ENCODE peak calls at places on chromosomes 6 and 20, in six cellular contexts. One of them, this sample, is unnamed.

GRCh38 chr20:48794360-48794759 is 33.4 kb downstream of the PREX1 start:
- DNase-seq in stimulated activated CD4-positive, alpha-beta T cell treated with anti-CD3 and anti-CD28 coated beads, Interleukin-1b, Interleukin-23, amount 100 ng/mL, for 24 hours: no peak
- DNase-seq in DMS79: no peak
- DNase-seq in NCI-H1092 treated with DMSO at 0.1 percent for 48 hours: no peak
- DNase-seq in mesothelial cell of epicardium: no peak
- DNase-seq in PC-3: no peak
- DNase-seq in this sample: no peak

GRCh38 chr6:54847799-54848597 is 1.4 kb downstream of the FAM83B start:
- DNase-seq in stimulated activated CD4-positive, alpha-beta T cell treated with anti-CD3 and anti-CD28 coated beads, Interleukin-1b, Interleukin-23, amount 100 ng/mL, for 24 hours: no peak
- DNase-seq in DMS79: no peak
- DNase-seq in NCI-H1092 treated with DMSO at 0.1 percent for 48 hours: no peak
- DNase-seq in mesothelial cell of epicardium: no peak
- DNase-seq in PC-3: peak
- DNase-seq in this sample: no peak

GRCh38 chr6:121666809-121667208 is 231.4 kb downstream of the GJA1 start:
- DNase-seq in stimulated activated CD4-positive, alpha-beta T cell treated with anti-CD3 and anti-CD28 coated beads, Interleukin-1b, Interleukin-23, amount 100 ng/mL, for 24 hours: no peak
- DNase-seq in DMS79: no peak
- DNase-seq in NCI-H1092 treated with DMSO at 0.1 percent for 48 hours: no peak
- DNase-seq in mesothelial cell of epicardium: no peak
- DNase-seq in PC-3: peak
- DNase-seq in this sample: no peak

GRCh38 chr6:109513571-109514071 is 30.6 kb upstream of the ZBTB24 start:
- DNase-seq in stimulated activated CD4-positive, alpha-beta T cell treated with anti-CD3 and anti-CD28 coated beads, Interleukin-1b, Interleukin-23, amount 100 ng/mL, for 24 hours: no peak
- DNase-seq in DMS79: no peak
- DNase-seq in NCI-H1092 treated with DMSO at 0.1 percent for 48 hours: no peak
- DNase-seq in mesothelial cell of epicardium: no peak
- DNase-seq in PC-3: peak
- DNase-seq in this sample: no peak

GRCh38 chr6:71367763-71368162 is 79.2 kb downstream of the OGFRL1 start:
- DNase-seq in stimulated activated CD4-positive, alpha-beta T cell treated with anti-CD3 and anti-CD28 coated beads, Interleukin-1b, Interleukin-23, amount 100 ng/mL, for 24 hours: no peak
- DNase-seq in DMS79: peak
- DNase-seq in NCI-H1092 treated with DMSO at 0.1 percent for 48 hours: no peak
- DNase-seq in mesothelial cell of epicardium: no peak
- DNase-seq in PC-3: no peak
- DNase-seq in this sample: peak

GRCh38 chr20:1287787-1288569 is 21.9 kb downstream of the SNPH start:
- DNase-seq in stimulated activated CD4-positive, alpha-beta T cell treated with anti-CD3 and anti-CD28 coated beads, Interleukin-1b, Interleukin-23, amount 100 ng/mL, for 24 hours: no peak
- DNase-seq in DMS79: no peak
- DNase-seq in NCI-H1092 treated with DMSO at 0.1 percent for 48 hours: no peak
- DNase-seq in mesothelial cell of epicardium: no peak
- DNase-seq in PC-3: no peak
- DNase-seq in this sample: no peak

GRCh38 chr20:11247943-11248475 is 574.2 kb upstream of the JAG1 start:
- DNase-seq in stimulated activated CD4-positive, alpha-beta T cell treated with anti-CD3 and anti-CD28 coated beads, Interleukin-1b, Interleukin-23, amount 100 ng/mL, for 24 hours: no peak
- DNase-seq in DMS79: no peak
- DNase-seq in NCI-H1092 treated with DMSO at 0.1 percent for 48 hours: no peak
- DNase-seq in mesothelial cell of epicardium: no peak
- DNase-seq in PC-3: no peak
- DNase-seq in this sample: no peak

GRCh38 chr6:100633096-100633766 is 168.5 kb upstream of the SIM1 start:
- DNase-seq in stimulated activated CD4-positive, alpha-beta T cell treated with anti-CD3 and anti-CD28 coated beads, Interleukin-1b, Interleukin-23, amount 100 ng/mL, for 24 hours: no peak
- DNase-seq in DMS79: no peak
- DNase-seq in NCI-H1092 treated with DMSO at 0.1 percent for 48 hours: no peak
- DNase-seq in mesothelial cell of epicardium: no peak
- DNase-seq in PC-3: peak
- DNase-seq in this sample: no peak

This sample was measured in NCI-H1105 treated with DMSO at 0.1 percent for 48 hours.